ENCODE peak calls at places on chromosome 21, in seven cellular contexts. U, S, V, T, A, W and B are unnamed samples.

GRCh38 chr21:42864286-42864685 is 15.1 kb downstream of the WDR4 start:
- DNase-seq in T (no peak), W (no peak), A (no peak), U (no peak), V (no peak), S (peak), B (no peak)

GRCh38 chr21:31084689-31085088 is 46.4 kb upstream of the KRTAP19-8 start:
- DNase-seq in S (no peak), T (no peak), A (no peak), V (no peak), U (no peak), W (no peak), B (no peak)

GRCh38 chr21:37829447-37829846 is 86.8 kb downstream of the KCNJ6 start:
- DNase-seq in U (no peak), W (no peak), A (peak), V (no peak), S (no peak), T (no peak), B (no peak)

GRCh38 chr21:32278068-32278467 is 781 bp downstream of the MIS18A start:
- DNase-seq in U (no peak), W (no peak), A (no peak), V (peak), T (no peak), S (no peak), B (no peak)

GRCh38 chr21:27346041-27346448 is 379.2 kb upstream of the ADAMTS5 start:
- DNase-seq in S (no peak), W (no peak), A (no peak), T (no peak), V (no peak), U (no peak), B (no peak)

GRCh38 chr21:21737186-21737585 is 739.0 kb downstream of the NCAM2 start:
- DNase-seq in W (no peak), A (no peak), S (no peak), T (no peak), U (no peak), V (no peak), B (no peak)

GRCh38 chr21:28826569-28826968 is 166.1 kb downstream of the LTN1 start:
- DNase-seq in U (no peak), V (no peak), T (no peak), W (no peak), S (no peak), A (no peak), B (no peak)

GRCh38 chr21:14862794-14863720 is 201.7 kb downstream of the NRIP1 start:
- DNase-seq in W (no peak), U (peak), A (peak), V (peak), S (no peak), T (no peak), B (no peak)

GRCh38 chr21:25329227-25329626 is 278.1 kb downstream of the MRPL39 start:
- DNase-seq in T (no peak), V (no peak), W (no peak), U (no peak), S (no peak), A (no peak), B (no peak)

GRCh38 chr21:16870116-16870515 is 642.7 kb upstream of the CXADR start:
- DNase-seq in S (no peak), V (no peak), T (no peak), W (no peak), U (no peak), A (no peak), B (no peak)

GRCh38 chr21:36350282-36350910 is 30.4 kb downstream of the MORC3 start:
- DNase-seq in V (no peak), A (no peak), U (no peak), T (peak), S (no peak), W (no peak), B (no peak)

GRCh38 chr21:32329776-32330175 is 31.1 kb downstream of the MRAP start:
- DNase-seq in W (no peak), A (no peak), U (no peak), V (no peak), S (no peak), T (no peak), B (no peak)

GRCh38 chr21:38241029-38241740 is 15.6 kb upstream of the KCNJ15 start:
- DNase-seq in V (no peak), S (no peak), T (peak), A (no peak), U (no peak), W (no peak), B (no peak)

GRCh38 chr21:33325222-33326067 is 675 bp downstream of the IFNAR1 start:
- DNase-seq in T (peak), W (peak), A (peak), U (peak), V (peak), S (peak), B (peak)

GRCh38 chr21:19507682-19508260 is 1104.2 kb upstream of the TMPRSS15 start:
- DNase-seq in T (no peak), A (peak), V (peak), W (no peak), U (no peak), S (no peak), B (no peak)

GRCh38 chr21:36517366-36518075 is 37.6 kb upstream of the CLDN14 start:
- DNase-seq in T (no peak), S (no peak), A (no peak), U (no peak), W (no peak), V (no peak), B (no peak)

GRCh38 chr21:45136927-45137611 is 62.7 kb downstream of the ADARB1 start:
- DNase-seq in S (peak), T (peak), W (peak), A (peak), U (peak), V (peak), B (peak)

GRCh38 chr21:15480160-15480559 is 249.6 kb upstream of the USP25 start:
- DNase-seq in W (no peak), S (no peak), T (no peak), U (peak), A (no peak), V (no peak), B (peak)

GRCh38 chr21:36728371-36729111 is 29.6 kb downstream of the SIM2 start:
- DNase-seq in V (no peak), W (no peak), S (no peak), U (no peak), T (no peak), A (no peak), B (no peak)

GRCh38 chr21:45388611-45389296 is 16.2 kb upstream of the COL18A1 start:
- DNase-seq in U (no peak), V (no peak), W (no peak), A (no peak), T (peak), S (peak), B (no peak)

GRCh38 chr21:44984792-44985440 is 45.1 kb downstream of the SLX9 start:
- DNase-seq in W (no peak), U (no peak), V (no peak), A (no peak), S (no peak), T (peak), B (no peak)

GRCh38 chr21:31557421-31557955 is 102.0 kb upstream of the SOD1 start:
- DNase-seq in U (peak), T (no peak), W (peak), S (no peak), A (peak), V (no peak), B (peak)

GRCh38 chr21:36282568-36283230 is 37.3 kb upstream of the MORC3 start:
- DNase-seq in V (no peak), S (no peak), U (no peak), W (no peak), T (no peak), A (no peak), B (no peak)

GRCh38 chr21:45018131-45019075 is 56.0 kb upstream of the ADARB1 start:
- DNase-seq in T (peak), U (no peak), V (no peak), A (no peak), W (no peak), S (peak), B (no peak)

GRCh38 chr21:43598416-43599120 is 60.7 kb downstream of the HSF2BP start:
- DNase-seq in V (no peak), U (no peak), W (no peak), T (no peak), S (no peak), A (no peak), B (no peak)

GRCh38 chr21:26127918-26128317 is 42.7 kb downstream of the APP start:
- DNase-seq in S (no peak), T (peak), V (no peak), U (no peak), A (no peak), W (no peak), B (no peak)

GRCh38 chr21:45167796-45168222 is 93.4 kb downstream of the ADARB1 start:
- DNase-seq in S (no peak), W (no peak), T (no peak), U (no peak), A (no peak), V (no peak), B (no peak)

GRCh38 chr21:16533692-16534407 is 804.1 kb downstream of the USP25 start:
- DNase-seq in V (peak), A (no peak), S (no peak), T (no peak), W (no peak), U (no peak), B (no peak)

GRCh38 chr21:44005593-44005992 is 6.5 kb upstream of the TRAPPC10 start:
- DNase-seq in V (no peak), W (no peak), T (no peak), A (no peak), S (no peak), U (no peak), B (no peak)

GRCh38 chr21:41119901-41120300 is 48.1 kb upstream of the BACE2 start:
- DNase-seq in V (no peak), T (no peak), W (no peak), A (no peak), S (no peak), U (no peak), B (no peak)

GRCh38 chr21:33642027-33642895 is at the start of gene ITSN1:
- DNase-seq in T (peak), U (peak), A (peak), S (peak), V (peak), W (peak), B (peak)

GRCh38 chr21:43921979-43922945 is 57.2 kb downstream of the AGPAT3 start:
- DNase-seq in V (no peak), U (peak), T (no peak), W (no peak), A (no peak), S (no peak), B (peak)

GRCh38 chr21:45482899-45483821 is 59.1 kb downstream of the SLC19A1 start:
- DNase-seq in T (no peak), S (peak), U (peak), A (no peak), V (no peak), W (no peak), B (peak)

GRCh38 chr21:26686278-26686677 is 113.2 kb upstream of the CYYR1 start:
- DNase-seq in W (no peak), V (peak), U (peak), T (no peak), S (no peak), A (peak), B (peak)

GRCh38 chr21:42683371-42684108 is 30.1 kb downstream of the PDE9A start:
- DNase-seq in S (no peak), U (no peak), W (no peak), A (no peak), V (no peak), T (no peak), B (peak)

GRCh38 chr21:30463713-30464112 is 16.5 kb downstream of the KRTAP19-1 start:
- DNase-seq in U (no peak), T (no peak), S (no peak), A (peak), V (peak), W (no peak), B (no peak)

GRCh38 chr21:25283720-25284119 is 323.6 kb downstream of the MRPL39 start:
- DNase-seq in V (peak), U (peak), T (no peak), S (no peak), A (no peak), W (no peak), B (no peak)